ENCODE peak calls at places on chromosomes 11 and 22, in eight cellular contexts. X is fibroblast of lung, S is dorsolateral prefrontal cortex, K is heart left ventricle, F is cardiac muscle cell, C is choroid plexus epithelial cell, J is pancreas, Z is brain microvascular endothelial cell. Q is an unnamed sample.

GRCh38 chr11:69312418-69313399 is 18.8 kb downstream of the MYEOV start:
- DNase-seq in Z (no peak), S (no peak), K (peak), J (no peak), F (no peak), C (no peak), X (peak), Q (no peak)

GRCh38 chr11:86069408-86070086 is 663 bp upstream of the PICALM start:
- DNase-seq in K (peak), X (peak), C (peak), S (no peak), Z (peak), J (no peak), F (peak), Q (peak)

GRCh38 chr11:122180435-122180834 is 64.4 kb upstream of the BLID start:
- DNase-seq in Z (peak), C (peak), S (no peak), K (no peak), F (no peak), J (no peak), X (peak), Q (peak)

GRCh38 chr22:46737105-46737975 is 712 bp downstream of the CERK start:
- DNase-seq in J (peak), C (peak), X (peak), F (peak), Z (no peak), S (no peak), K (no peak), Q (no peak)

GRCh38 chr22:42964994-42965699 is 49.8 kb downstream of the PACSIN2 start:
- DNase-seq in C (peak), X (peak), K (no peak), S (no peak), J (no peak), F (no peak), Z (peak), Q (peak)

GRCh38 chr11:45285931-45286632 is at the start of gene SYT13:
- DNase-seq in Z (no peak), C (no peak), J (peak), F (peak), K (no peak), S (no peak), X (no peak), Q (no peak)

GRCh38 chr22:22351366-22351765 is 106.8 kb downstream of the VPREB1 start:
- DNase-seq in X (no peak), K (no peak), S (no peak), J (no peak), Z (no peak), C (no peak), F (no peak), Q (no peak)

GRCh38 chr11:61007383-61007970 is 36.0 kb downstream of the CD6 start:
- DNase-seq in J (peak), K (no peak), S (no peak), X (no peak), C (no peak), F (peak), Z (no peak), Q (no peak)

GRCh38 chr11:65912840-65913239 is 6.0 kb downstream of the C11orf68 start:
- DNase-seq in S (no peak), F (no peak), K (no peak), C (peak), X (peak), Z (peak), J (no peak), Q (peak)

GRCh38 chr22:18029686-18030267 is 5.4 kb upstream of the MICAL3 start:
- DNase-seq in S (no peak), J (no peak), Z (no peak), X (no peak), C (no peak), F (no peak), K (no peak), Q (no peak)

GRCh38 chr11:13429836-13430235 is 33.2 kb downstream of the BTBD10 start:
- DNase-seq in J (no peak), F (no peak), X (no peak), C (no peak), Z (no peak), S (no peak), K (no peak), Q (no peak)

GRCh38 chr11:132084433-132084832 is 714.0 kb downstream of the NTM start:
- DNase-seq in Z (no peak), S (no peak), X (no peak), J (no peak), C (no peak), K (no peak), F (no peak), Q (no peak)

GRCh38 chr22:32971252-32971651 is 86.9 kb downstream of the SYN3 start:
- DNase-seq in Z (no peak), K (no peak), S (no peak), C (no peak), X (no peak), J (no peak), F (no peak), Q (no peak)

GRCh38 chr11:62439785-62440602 is 21.2 kb downstream of the SCGB1A1 start:
- DNase-seq in X (peak), K (peak), F (no peak), Z (no peak), C (no peak), S (no peak), J (no peak), Q (peak)

GRCh38 chr11:118200901-118201680 is 23.7 kb downstream of the JAML start:
- DNase-seq in F (no peak), C (no peak), S (no peak), K (no peak), J (no peak), X (no peak), Z (no peak), Q (no peak)

GRCh38 chr11:100876826-100877545 is 189.9 kb downstream of the ARHGAP42 start:
- DNase-seq in X (peak), K (no peak), J (no peak), C (peak), S (no peak), F (no peak), Z (peak), Q (peak)

GRCh38 chr22:20222764-20223420 is 45.2 kb downstream of the RTN4R start:
- DNase-seq in F (no peak), J (no peak), X (no peak), Z (no peak), C (no peak), S (no peak), K (no peak), Q (no peak)

GRCh38 chr11:117193130-117194020 is 5.8 kb upstream of the TAGLN start:
- DNase-seq in X (no peak), F (no peak), Z (no peak), J (no peak), C (no peak), S (no peak), K (no peak), Q (no peak)

GRCh38 chr11:105582497-105582896 is 27.4 kb upstream of the GRIA4 start:
- DNase-seq in F (no peak), K (no peak), X (no peak), S (no peak), C (peak), J (no peak), Z (no peak), Q (peak)

GRCh38 chr11:73429121-73429740 is 53.0 kb downstream of the RELT start:
- DNase-seq in F (peak), S (no peak), K (no peak), Z (peak), J (no peak), X (peak), C (peak), Q (peak)

GRCh38 chr22:49473286-49473685 is 354.4 kb downstream of the BRD1 start:
- DNase-seq in K (no peak), F (no peak), X (no peak), Z (no peak), J (no peak), S (no peak), C (no peak), Q (no peak)

GRCh38 chr11:73197348-73197747 is 20.7 kb upstream of the P2RY2 start:
- DNase-seq in Z (no peak), S (no peak), X (no peak), J (no peak), C (no peak), K (no peak), F (no peak), Q (no peak)

GRCh38 chr11:78266451-78266850 is 77.7 kb downstream of the USP35 start:
- DNase-seq in Z (no peak), J (no peak), S (no peak), F (no peak), C (no peak), X (no peak), K (no peak), Q (no peak)

GRCh38 chr11:69122642-69123431 is 32.9 kb upstream of the SMIM38 start:
- DNase-seq in X (peak), C (peak), F (peak), S (no peak), J (peak), Z (peak), K (peak), Q (peak)

GRCh38 chr11:3346587-3346986 is 32.4 kb downstream of the ZNF195 start:
- DNase-seq in S (no peak), Z (no peak), X (no peak), J (no peak), F (no peak), C (no peak), K (no peak), Q (no peak)

GRCh38 chr11:106413222-106413621 is 335.8 kb downstream of the AASDHPPT start:
- DNase-seq in X (no peak), Z (no peak), J (no peak), S (no peak), C (no peak), F (no peak), K (no peak), Q (no peak)

GRCh38 chr22:24402460-24403192 is 24.8 kb upstream of the ADORA2A start:
- DNase-seq in X (peak), F (peak), K (peak), J (peak), C (peak), S (no peak), Z (peak), Q (peak)

GRCh38 chr11:57801185-57801490 is 39.5 kb downstream of the CTNND1 start:
- DNase-seq in J (no peak), X (no peak), F (no peak), S (no peak), C (no peak), Z (no peak), K (no peak), Q (no peak)

GRCh38 chr11:62996271-62996670 is 11.5 kb upstream of the SLC22A6 start:
- DNase-seq in S (no peak), J (no peak), X (no peak), K (no peak), C (no peak), F (no peak), Z (no peak), Q (no peak)

GRCh38 chr11:28615542-28615941 is 507.4 kb downstream of the METTL15 start:
- DNase-seq in K (no peak), S (no peak), X (no peak), C (no peak), J (no peak), F (no peak), Z (no peak), Q (no peak)

GRCh38 chr11:66020618-66021357 is 5.5 kb downstream of the CATSPER1 start:
- DNase-seq in Z (peak), X (peak), K (no peak), S (no peak), C (peak), F (no peak), J (no peak), Q (peak)

DNA sequence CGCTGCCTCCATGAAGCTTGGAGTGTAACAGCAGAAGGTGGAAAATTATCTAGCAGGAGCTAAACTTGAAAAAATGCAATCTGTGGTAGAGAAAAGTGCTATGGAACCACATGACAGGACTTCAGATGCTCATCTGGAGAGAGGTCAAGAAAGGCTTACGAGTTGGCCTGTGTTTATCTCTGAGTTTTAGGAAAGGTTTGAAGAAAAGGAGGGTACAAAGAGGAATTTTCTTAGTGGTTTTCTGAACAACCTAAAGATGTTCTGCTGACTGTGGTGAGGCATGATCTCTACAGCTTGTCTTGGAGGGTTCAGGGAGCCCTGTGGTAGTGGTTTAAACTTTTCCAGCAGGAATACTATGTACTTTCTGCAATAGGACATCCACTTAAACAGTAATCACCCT is 8.3 kb downstream of the FJX1 start:
- DNase-seq in Z (no peak), J (no peak), X (no peak), K (no peak), S (no peak), C (no peak), F (no peak), Q (no peak)
- TF ChIP-seq CTCF in Z (no peak), J (no peak), X (no peak), K (no peak), S (no peak), C (no peak), F (no peak), Q (no peak)

DNA sequence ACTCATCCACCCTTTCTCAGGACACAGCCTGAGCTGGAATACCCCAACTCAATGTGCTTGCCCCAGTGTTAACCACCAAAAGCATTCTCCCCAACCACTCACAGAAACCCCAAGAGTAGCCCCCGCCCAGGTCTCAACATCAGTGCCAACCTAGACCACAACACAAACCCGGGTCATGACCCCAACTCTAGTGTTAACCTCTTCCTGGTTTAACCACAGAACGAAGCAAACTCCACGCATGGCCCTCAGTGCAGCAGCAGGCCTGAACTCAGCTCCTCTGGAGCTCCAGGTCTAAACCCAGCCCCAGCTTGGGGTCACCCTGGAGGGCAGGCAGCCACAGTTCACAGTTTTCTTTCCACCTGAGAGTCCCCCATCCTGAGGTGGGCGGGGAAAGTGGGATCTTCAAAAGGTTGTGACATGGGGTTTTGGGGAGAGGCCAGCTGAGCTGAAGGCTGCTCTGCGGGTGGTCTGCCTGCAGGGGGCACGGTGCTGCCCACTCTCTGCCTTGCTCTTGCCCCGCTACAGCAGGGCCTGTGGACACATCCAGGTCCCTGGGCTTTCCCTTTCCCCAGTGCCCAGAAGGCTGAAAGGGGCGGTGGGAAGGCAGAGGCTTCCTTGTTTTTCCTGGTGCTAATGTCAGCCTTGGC is 37.9 kb downstream of the NECTIN1 start:
- DNase-seq in Z (no peak), F (no peak), K (no peak), C (no peak), S (no peak), X (no peak), J (no peak), Q (no peak)
- TF ChIP-seq CTCF in Z (peak), F (peak), K (no peak), C (no peak), S (no peak), X (no peak), J (no peak), Q (peak)

GRCh38 chr11:6657346-6657745 is 1.7 kb upstream of the DCHS1 start:
- DNase-seq in S (no peak), K (no peak), J (no peak), Z (no peak), F (no peak), X (peak), C (no peak), Q (no peak)

GRCh38 chr11:6655020-6655789 is 404 bp downstream of the DCHS1 start:
- DNase-seq in X (no peak), J (no peak), C (no peak), K (peak), S (no peak), Z (no peak), F (peak), Q (no peak)

GRCh38 chr11:6656581-6656915 is 939 bp upstream of the DCHS1 start:
- DNase-seq in F (no peak), X (no peak), C (no peak), K (no peak), Z (no peak), S (no peak), J (no peak), Q (no peak)

GRCh38 chr11:6656936-6657335 is 1.3 kb upstream of the DCHS1 start:
- DNase-seq in S (no peak), F (no peak), C (no peak), Z (no peak), X (no peak), J (no peak), K (no peak), Q (no peak)

GRCh38 chr11:6655790-6656580 is at the start of gene DCHS1:
- DNase-seq in Z (no peak), S (no peak), F (peak), C (no peak), K (peak), X (no peak), J (no peak), Q (no peak)
- TF ChIP-seq CTCF in Z (no peak), S (no peak), F (no peak), C (no peak), K (no peak), X (no peak), J (no peak), Q (no peak)

DNA sequence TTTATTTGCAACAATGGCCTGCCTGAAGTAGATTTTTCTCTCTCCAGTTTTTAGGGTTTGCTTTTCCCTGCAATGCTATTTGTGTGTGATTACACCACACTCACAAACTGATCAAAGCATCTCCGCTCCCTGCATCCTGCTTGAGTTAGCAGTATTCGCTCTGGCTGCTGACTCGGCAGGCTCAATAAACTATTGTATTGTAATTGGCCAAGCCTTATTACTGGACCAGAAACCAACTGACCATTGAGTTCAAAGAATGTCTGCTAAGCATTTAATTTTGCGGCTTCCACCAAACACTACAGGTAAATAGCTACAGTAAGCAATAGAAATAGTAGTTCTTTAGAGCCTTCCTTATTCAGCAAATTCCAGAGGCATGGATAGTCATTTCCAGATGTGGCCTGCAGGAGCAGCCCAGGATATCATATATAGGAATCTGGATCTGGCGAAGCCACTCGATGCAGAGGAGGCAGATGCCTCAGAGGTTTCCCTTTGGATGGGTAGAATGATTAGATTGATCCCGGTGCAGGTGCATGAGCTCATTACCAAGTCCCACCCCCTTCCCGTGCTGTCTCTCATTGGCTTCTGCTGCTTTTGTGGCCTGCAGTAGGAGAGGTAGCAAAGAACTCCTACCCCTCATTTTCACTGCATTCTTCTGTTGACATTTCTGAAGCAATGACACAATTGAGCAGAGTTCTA is 77.3 kb downstream of the COMMD9 start:
- DNase-seq in S (no peak), C (no peak), Z (no peak), K (no peak), F (no peak), J (no peak), X (no peak), Q (no peak)
- TF ChIP-seq CTCF in S (no peak), C (no peak), Z (no peak), K (no peak), F (no peak), J (no peak), X (no peak), Q (no peak)